ENCODE peak calls at places on chromosomes 7 and 10, in four cellular contexts. One of them, this sample, is unnamed.

GRCh38 chr10:80460399-80461207 is 6.5 kb downstream of the TSPAN14 start:
- DNase-seq in astrocyte of the cerebellum: no peak
- DNase-seq in hepatocyte: peak; percentile 83
- DNase-seq in AG04450: no peak
- DNase-seq in this sample: peak; percentile 95

GRCh38 chr10:26566525-26567348 is 128.6 kb downstream of the APBB1IP start:
- DNase-seq in AG04450: no peak
- DNase-seq in hepatocyte: peak; percentile 47
- DNase-seq in astrocyte of the cerebellum: no peak
- DNase-seq in this sample: peak; percentile 23

GRCh38 chr7:121404348-121404747 is 8.2 kb upstream of the FAM3C start:
- DNase-seq in AG04450: no peak
- DNase-seq in hepatocyte: no peak
- DNase-seq in astrocyte of the cerebellum: no peak
- DNase-seq in this sample: no peak

GRCh38 chr7:11082121-11082520 is 108.4 kb downstream of the PHF14 start:
- DNase-seq in astrocyte of the cerebellum: no peak
- DNase-seq in AG04450: no peak
- DNase-seq in hepatocyte: no peak
- DNase-seq in this sample: no peak

GRCh38 chr7:83036721-83037380 is 125.8 kb downstream of the PCLO start:
- DNase-seq in hepatocyte: no peak
- DNase-seq in AG04450: no peak
- DNase-seq in astrocyte of the cerebellum: no peak
- DNase-seq in this sample: no peak

GRCh38 chr7:12646139-12646538 is 41.3 kb upstream of the ARL4A start:
- DNase-seq in hepatocyte: no peak
- DNase-seq in AG04450: no peak
- DNase-seq in astrocyte of the cerebellum: no peak
- DNase-seq in this sample: no peak

GRCh38 chr7:84841809-84842208 is 345.0 kb downstream of the SEMA3D start:
- DNase-seq in AG04450: peak; percentile 11
- DNase-seq in astrocyte of the cerebellum: peak; percentile 42
- DNase-seq in hepatocyte: no peak
- DNase-seq in this sample: no peak

GRCh38 chr10:19014034-19014433 is 34.6 kb upstream of the MALRD1 start:
- DNase-seq in astrocyte of the cerebellum: peak; percentile 18
- DNase-seq in hepatocyte: no peak
- DNase-seq in AG04450: peak; percentile 85
- DNase-seq in this sample: no peak

GRCh38 chr10:51001587-51001986 is 72.7 kb upstream of the PRKG1 start:
- DNase-seq in AG04450: no peak
- DNase-seq in astrocyte of the cerebellum: no peak
- DNase-seq in hepatocyte: peak; percentile 48
- DNase-seq in this sample: no peak

GRCh38 chr10:79137826-79138225 is 69.1 kb downstream of the ZMIZ1 start:
- DNase-seq in astrocyte of the cerebellum: no peak
- DNase-seq in hepatocyte: no peak
- DNase-seq in AG04450: no peak
- DNase-seq in this sample: no peak

GRCh38 chr10:11578802-11579255 is 32.6 kb downstream of the USP6NL start:
- DNase-seq in hepatocyte: no peak
- DNase-seq in AG04450: no peak
- DNase-seq in astrocyte of the cerebellum: no peak
- DNase-seq in this sample: no peak

GRCh38 chr7:80387634-80388033 is 124.2 kb downstream of the GNAT3 start:
- DNase-seq in hepatocyte: no peak
- DNase-seq in astrocyte of the cerebellum: no peak
- DNase-seq in AG04450: no peak
- DNase-seq in this sample: no peak

GRCh38 chr10:74892874-74893273 is 66.5 kb downstream of the KAT6B start:
- DNase-seq in astrocyte of the cerebellum: no peak
- DNase-seq in AG04450: no peak
- DNase-seq in hepatocyte: no peak
- DNase-seq in this sample: no peak

GRCh38 chr7:45890902-45891461 is 2.7 kb downstream of the IGFBP1 start:
- DNase-seq in astrocyte of the cerebellum: peak; percentile 47
- DNase-seq in AG04450: no peak
- DNase-seq in hepatocyte: peak; percentile 57
- DNase-seq in this sample: peak; percentile 36

GRCh38 chr10:62162261-62162660 is 106.4 kb downstream of the RTKN2 start:
- DNase-seq in hepatocyte: no peak
- DNase-seq in AG04450: no peak
- DNase-seq in astrocyte of the cerebellum: no peak
- DNase-seq in this sample: no peak

GRCh38 chr7:148676291-148676690 is 22.4 kb upstream of the CUL1 start:
- DNase-seq in AG04450: no peak
- DNase-seq in astrocyte of the cerebellum: no peak
- DNase-seq in hepatocyte: no peak
- DNase-seq in this sample: no peak

DNA sequence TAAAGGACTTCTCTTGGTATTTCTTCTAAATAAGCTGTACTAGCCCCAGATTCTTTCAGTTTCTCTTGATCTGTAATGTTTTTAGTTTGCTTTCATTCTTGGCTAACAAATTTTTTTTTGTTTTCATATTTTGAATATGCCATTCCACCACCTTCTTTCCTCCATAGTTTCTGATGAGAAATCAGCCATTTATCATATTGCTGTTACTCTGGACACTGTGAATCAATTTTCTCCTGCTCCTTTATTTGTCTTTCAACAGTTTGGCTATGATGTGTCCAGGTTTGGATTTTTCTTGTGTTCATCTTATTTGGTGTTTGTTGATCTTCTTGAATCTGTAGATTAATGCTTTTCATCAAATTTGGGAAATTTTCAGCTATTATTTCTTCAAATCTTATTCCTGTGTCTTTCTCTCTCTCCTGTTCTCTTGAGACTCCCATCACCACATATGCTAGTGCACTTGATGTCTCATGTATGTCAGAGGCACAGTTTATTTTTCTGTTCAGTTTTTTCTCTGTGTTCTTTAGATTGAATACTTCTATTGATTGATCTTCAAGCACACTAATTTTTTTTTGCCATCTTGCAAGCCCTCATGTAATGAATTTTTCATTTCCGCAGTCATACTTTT is 15.0 kb downstream of the ELFN1 start:
- DNase-seq in hepatocyte: no peak
- DNase-seq in astrocyte of the cerebellum: no peak
- DNase-seq in AG04450: no peak
- DNase-seq in this sample: no peak
- TF ChIP-seq CTCF in hepatocyte: no peak
- TF ChIP-seq CTCF in astrocyte of the cerebellum: no peak
- TF ChIP-seq CTCF in AG04450: no peak
- TF ChIP-seq CTCF in this sample: no peak

GRCh38 chr10:99912057-99912456 is 97.7 kb downstream of the DNMBP start:
- DNase-seq in AG04450: no peak
- DNase-seq in astrocyte of the cerebellum: no peak
- DNase-seq in hepatocyte: no peak
- DNase-seq in this sample: no peak

GRCh38 chr10:99908512-99908911 is 101.2 kb downstream of the DNMBP start:
- DNase-seq in AG04450: no peak
- DNase-seq in hepatocyte: no peak
- DNase-seq in astrocyte of the cerebellum: no peak
- DNase-seq in this sample: no peak

GRCh38 chr10:99905971-99906370 is 103.8 kb downstream of the DNMBP start:
- DNase-seq in AG04450: no peak
- DNase-seq in hepatocyte: no peak
- DNase-seq in astrocyte of the cerebellum: no peak
- DNase-seq in this sample: no peak

GRCh38 chr10:99906470-99906869 is 103.3 kb downstream of the DNMBP start:
- DNase-seq in AG04450: peak; percentile 93
- DNase-seq in astrocyte of the cerebellum: peak; percentile 89
- DNase-seq in hepatocyte: peak; percentile 44
- DNase-seq in this sample: peak; percentile 67
- TF ChIP-seq CTCF in AG04450: peak; percentile 42
- TF ChIP-seq CTCF in astrocyte of the cerebellum: peak; percentile 48
- TF ChIP-seq CTCF in hepatocyte: no peak
- TF ChIP-seq CTCF in this sample: no peak

GRCh38 chr10:58435297-58435696 is 50.1 kb downstream of the TFAM start:
- DNase-seq in hepatocyte: peak; percentile 23
- DNase-seq in AG04450: peak; percentile 87
- DNase-seq in astrocyte of the cerebellum: peak; percentile 99
- DNase-seq in this sample: peak; percentile 78
- TF ChIP-seq CTCF in hepatocyte: no peak
- TF ChIP-seq CTCF in AG04450: no peak
- TF ChIP-seq CTCF in astrocyte of the cerebellum: no peak
- TF ChIP-seq CTCF in this sample: no peak

GRCh38 chr10:124296121-124296812 is 122.5 kb downstream of the OAT start:
- DNase-seq in astrocyte of the cerebellum: peak; percentile 39
- DNase-seq in AG04450: no peak
- DNase-seq in hepatocyte: peak; percentile 37
- DNase-seq in this sample: peak; percentile 11
- TF ChIP-seq CTCF in astrocyte of the cerebellum: peak; percentile 13
- TF ChIP-seq CTCF in AG04450: no peak
- TF ChIP-seq CTCF in hepatocyte: no peak
- TF ChIP-seq CTCF in this sample: no peak